ENCODE peak calls at places on chromosome 9, in five cellular contexts. X, G, T, Y and W are unnamed samples. For H3K27me3, the result is how much of the 10 kb centered on the place peaks cover.

GRCh38 chr9:113568481-113569321 is 105.2 kb downstream of the RGS3 start:
- DNase-seq in X (peak), Y (no peak), T (no peak), G (no peak), W (no peak)

GRCh38 chr9:131642496-131643083 is 97.3 kb downstream of the PRRT1B start:
- DNase-seq in G (no peak), Y (no peak), T (no peak), X (no peak), W (no peak)

GRCh38 chr9:122642226-122642625 is 15.2 kb downstream of the OR1B1 start:
- DNase-seq in X (no peak), T (peak), G (no peak), Y (no peak), W (no peak)

GRCh38 chr9:33198163-33198562 is 31.0 kb upstream of the B4GALT1 start:
- DNase-seq in X (peak), Y (no peak), T (no peak), G (no peak), W (no peak)

GRCh38 chr9:125748511-125749099 is 1.4 kb downstream of the PBX3 start:
- DNase-seq in X (no peak), G (peak), T (no peak), Y (no peak), W (no peak)

GRCh38 chr9:125493861-125494554 is 213.0 kb downstream of the MAPKAP1 start:
- DNase-seq in X (no peak), G (no peak), Y (no peak), T (no peak), W (no peak)

GRCh38 chr9:95027914-95028854 is 289.3 kb downstream of the FANCC start:
- DNase-seq in T (no peak), G (no peak), Y (no peak), X (no peak), W (no peak)

GRCh38 chr9:76107487-76107886 is 217.0 kb downstream of the PCSK5 start:
- DNase-seq in G (no peak), Y (no peak), X (no peak), T (no peak), W (no peak)

GRCh38 chr9:136409557-136410455 is 608 bp downstream of the ENTR1 start:
- DNase-seq in G (no peak), T (peak), X (peak), Y (no peak), W (peak)

GRCh38 chr9:91693226-91693625 is 256.8 kb downstream of the ROR2 start:
- DNase-seq in T (no peak), Y (no peak), G (no peak), X (no peak), W (no peak)

GRCh38 chr9:2599896-2600295 is 21.7 kb upstream of the VLDLR start:
- DNase-seq in G (no peak), Y (no peak), T (no peak), X (no peak), W (no peak)

GRCh38 chr9:99488109-99489042 is 266.3 kb downstream of the SEC61B start:
- DNase-seq in Y (no peak), X (no peak), G (no peak), T (no peak), W (no peak)
- H3K27me3 ChIP-seq in Y (under half), X (under half), G (under half), T (under half), W (under half)

DNA sequence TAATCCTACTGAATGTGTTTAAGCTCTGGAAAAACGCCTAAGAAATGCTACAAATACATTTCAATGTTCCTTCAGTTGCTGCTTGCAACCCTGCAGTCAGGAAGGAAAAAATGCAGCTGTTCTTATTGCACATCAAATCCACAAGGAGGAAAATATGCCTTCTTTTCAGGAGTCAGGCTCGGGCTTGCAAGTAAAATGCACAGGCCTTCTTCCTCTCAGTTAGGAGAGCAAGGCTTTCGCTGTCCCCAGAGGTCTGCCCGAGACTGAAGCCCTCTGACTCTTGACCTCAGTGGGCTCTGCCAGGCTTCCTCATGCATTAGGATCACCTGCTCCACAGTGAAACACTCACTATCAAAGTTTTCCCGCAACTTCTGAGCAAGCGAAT is 909 bp upstream of the SHC3 start:
- DNase-seq in T (peak), G (no peak), X (no peak), Y (no peak), W (no peak)
- H3K27me3 ChIP-seq in T (under half), G (under half), X (under half), Y (under half), W (under half)

GRCh38 chr9:127563579-127563978 is 48.5 kb upstream of the STXBP1 start:
- DNase-seq in X (no peak), T (no peak), Y (no peak), G (no peak), W (no peak)

GRCh38 chr9:127562841-127563523 is 49.1 kb upstream of the STXBP1 start:
- DNase-seq in G (no peak), T (no peak), Y (no peak), X (no peak), W (no peak)

GRCh38 chr9:127561491-127562270 is 50.4 kb upstream of the STXBP1 start:
- DNase-seq in Y (no peak), X (peak), T (peak), G (no peak), W (peak)

GRCh38 chr9:127565231-127565630 is 46.8 kb upstream of the STXBP1 start:
- DNase-seq in Y (no peak), T (no peak), G (no peak), X (no peak), W (no peak)

DNA sequence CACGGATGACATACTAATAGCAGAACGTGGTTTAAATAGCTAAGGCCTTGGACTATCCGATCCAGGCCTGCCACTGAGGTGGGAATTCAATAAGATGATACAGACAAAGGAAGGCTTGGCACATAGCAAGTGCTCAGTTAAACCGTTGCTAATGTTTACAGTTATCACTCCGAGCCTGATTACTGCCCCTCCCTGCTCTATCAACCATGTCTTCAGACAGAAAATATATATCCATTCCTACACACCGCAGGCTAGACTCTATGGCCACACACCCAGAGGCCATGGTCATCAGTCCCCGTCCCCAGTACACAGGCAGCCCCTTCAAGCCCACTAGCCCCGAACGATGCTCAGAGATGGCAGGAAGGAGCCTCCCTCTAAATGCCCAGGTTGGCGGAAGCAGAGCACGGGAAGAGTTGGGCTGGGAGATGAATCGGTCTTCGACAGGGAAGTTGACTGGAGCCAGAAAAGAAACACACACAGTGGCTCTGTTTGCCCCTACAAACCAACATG is 49.8 kb upstream of the STXBP1 start:
- DNase-seq in Y (no peak), X (no peak), T (no peak), G (no peak), W (no peak)
- H3K27me3 ChIP-seq in Y (under half), X (under half), T (under half), G (under half), W (under half)

GRCh38 chr9:110776207-110776606 is 107.6 kb downstream of the MUSK start:
- DNase-seq in T (no peak), Y (no peak), X (no peak), G (no peak), W (no peak)
- H3K27me3 ChIP-seq in T (under half), Y (under half), X (under half), G (under half), W (under half)